ENCODE peak calls at places on chromosomes 5 and 9, in six cellular contexts. One of them, this sample, is unnamed.

GRCh38 chr9:17587113-17587512 is 8.2 kb downstream of the SH3GL2 start:
- DNase-seq in lung: no peak
- DNase-seq in HepG2: no peak
- DNase-seq in activated CD8-positive, alpha-beta memory T cell treated with anti-CD3 and anti-CD28 coated beads for 1 hour: no peak
- DNase-seq in A172: no peak
- DNase-seq in activated T-cell treated with anti-CD3 and anti-CD28 coated beads, Interleukin-2, amount 50 U/mL, for 72 hours: no peak
- DNase-seq in this sample: no peak

GRCh38 chr9:109817846-109818472 is 38.0 kb downstream of the PALM2AKAP2 start:
- DNase-seq in lung: peak
- DNase-seq in HepG2: peak
- DNase-seq in activated CD8-positive, alpha-beta memory T cell treated with anti-CD3 and anti-CD28 coated beads for 1 hour: no peak
- DNase-seq in A172: peak
- DNase-seq in activated T-cell treated with anti-CD3 and anti-CD28 coated beads, Interleukin-2, amount 50 U/mL, for 72 hours: peak
- DNase-seq in this sample: no peak

GRCh38 chr9:128285033-128285784 is 9.1 kb downstream of the SWI5 start:
- DNase-seq in lung: no peak
- DNase-seq in HepG2: no peak
- DNase-seq in activated CD8-positive, alpha-beta memory T cell treated with anti-CD3 and anti-CD28 coated beads for 1 hour: no peak
- DNase-seq in A172: no peak
- DNase-seq in activated T-cell treated with anti-CD3 and anti-CD28 coated beads, Interleukin-2, amount 50 U/mL, for 72 hours: no peak
- DNase-seq in this sample: no peak

GRCh38 chr5:132179410-132179809 is 48.2 kb downstream of the P4HA2 start:
- DNase-seq in lung: no peak
- DNase-seq in HepG2: no peak
- DNase-seq in activated CD8-positive, alpha-beta memory T cell treated with anti-CD3 and anti-CD28 coated beads for 1 hour: no peak
- DNase-seq in A172: no peak
- DNase-seq in activated T-cell treated with anti-CD3 and anti-CD28 coated beads, Interleukin-2, amount 50 U/mL, for 72 hours: no peak
- DNase-seq in this sample: no peak

GRCh38 chr9:126613656-126614055 is at the start of gene LMX1B:
- DNase-seq in lung: no peak
- DNase-seq in HepG2: no peak
- DNase-seq in activated CD8-positive, alpha-beta memory T cell treated with anti-CD3 and anti-CD28 coated beads for 1 hour: no peak
- DNase-seq in A172: no peak
- DNase-seq in activated T-cell treated with anti-CD3 and anti-CD28 coated beads, Interleukin-2, amount 50 U/mL, for 72 hours: no peak
- DNase-seq in this sample: no peak

GRCh38 chr9:134602547-134603362 is 38.8 kb upstream of the COL5A1 start:
- DNase-seq in lung: peak
- DNase-seq in HepG2: peak
- DNase-seq in activated CD8-positive, alpha-beta memory T cell treated with anti-CD3 and anti-CD28 coated beads for 1 hour: no peak
- DNase-seq in A172: peak
- DNase-seq in activated T-cell treated with anti-CD3 and anti-CD28 coated beads, Interleukin-2, amount 50 U/mL, for 72 hours: no peak
- DNase-seq in this sample: no peak

GRCh38 chr5:64184832-64185231 is 19.2 kb downstream of the RNF180 start:
- DNase-seq in lung: no peak
- DNase-seq in HepG2: no peak
- DNase-seq in activated CD8-positive, alpha-beta memory T cell treated with anti-CD3 and anti-CD28 coated beads for 1 hour: no peak
- DNase-seq in A172: no peak
- DNase-seq in activated T-cell treated with anti-CD3 and anti-CD28 coated beads, Interleukin-2, amount 50 U/mL, for 72 hours: no peak
- DNase-seq in this sample: no peak

GRCh38 chr9:4640027-4640426 is 22.1 kb upstream of the PLPP6 start:
- DNase-seq in lung: no peak
- DNase-seq in HepG2: peak
- DNase-seq in activated CD8-positive, alpha-beta memory T cell treated with anti-CD3 and anti-CD28 coated beads for 1 hour: no peak
- DNase-seq in A172: no peak
- DNase-seq in activated T-cell treated with anti-CD3 and anti-CD28 coated beads, Interleukin-2, amount 50 U/mL, for 72 hours: peak
- DNase-seq in this sample: no peak

GRCh38 chr5:57221049-57221568 is 47.2 kb downstream of the GPBP1 start:
- DNase-seq in lung: no peak
- DNase-seq in HepG2: peak
- DNase-seq in activated CD8-positive, alpha-beta memory T cell treated with anti-CD3 and anti-CD28 coated beads for 1 hour: no peak
- DNase-seq in A172: peak
- DNase-seq in activated T-cell treated with anti-CD3 and anti-CD28 coated beads, Interleukin-2, amount 50 U/mL, for 72 hours: no peak
- DNase-seq in this sample: no peak

GRCh38 chr5:154756871-154757646 is 1.9 kb downstream of the LARP1 start:
- DNase-seq in lung: peak
- DNase-seq in HepG2: no peak
- DNase-seq in activated CD8-positive, alpha-beta memory T cell treated with anti-CD3 and anti-CD28 coated beads for 1 hour: peak
- DNase-seq in A172: no peak
- DNase-seq in activated T-cell treated with anti-CD3 and anti-CD28 coated beads, Interleukin-2, amount 50 U/mL, for 72 hours: peak
- DNase-seq in this sample: no peak

GRCh38 chr5:158119852-158120708 is 261.1 kb upstream of the CLINT1 start:
- DNase-seq in lung: no peak
- DNase-seq in HepG2: no peak
- DNase-seq in activated CD8-positive, alpha-beta memory T cell treated with anti-CD3 and anti-CD28 coated beads for 1 hour: no peak
- DNase-seq in A172: no peak
- DNase-seq in activated T-cell treated with anti-CD3 and anti-CD28 coated beads, Interleukin-2, amount 50 U/mL, for 72 hours: no peak
- DNase-seq in this sample: no peak